ENCODE peak calls at places on chromosomes 16 and 17, in five cellular contexts. One of them, this sample, is unnamed.

GRCh38 chr16:88639231-88640038 is 1.1 kb downstream of the IL17C start:
- ATAC-seq in IMR-90: no peak
- ATAC-seq in body of pancreas: no peak
- ATAC-seq in heart left ventricle: no peak
- ATAC-seq in K562: peak; percentile 44
- ATAC-seq in this sample: peak; percentile 8

GRCh38 chr17:8698142-8699050 is 46.2 kb downstream of the CCDC42 start:
- ATAC-seq in IMR-90: peak; percentile 52
- ATAC-seq in body of pancreas: no peak
- ATAC-seq in heart left ventricle: peak; percentile 29
- ATAC-seq in K562: peak; percentile 47
- ATAC-seq in this sample: peak; percentile 34

GRCh38 chr16:50523710-50524109 is 24.5 kb upstream of the NKD1 start:
- ATAC-seq in IMR-90: no peak
- ATAC-seq in body of pancreas: no peak
- ATAC-seq in heart left ventricle: no peak
- ATAC-seq in K562: no peak
- ATAC-seq in this sample: no peak

GRCh38 chr16:3960049-3960809 is 79.7 kb upstream of the CREBBP start:
- ATAC-seq in IMR-90: peak; percentile 33
- ATAC-seq in body of pancreas: peak; percentile 34
- ATAC-seq in heart left ventricle: no peak
- ATAC-seq in K562: peak; percentile 47
- ATAC-seq in this sample: peak; percentile 17

GRCh38 chr16:4260360-4260759 is 12.5 kb downstream of the TFAP4 start:
- ATAC-seq in IMR-90: no peak
- ATAC-seq in body of pancreas: peak; percentile 93
- ATAC-seq in heart left ventricle: no peak
- ATAC-seq in K562: no peak
- ATAC-seq in this sample: no peak

GRCh38 chr17:79960788-79961522 is 74.7 kb downstream of the TBC1D16 start:
- ATAC-seq in IMR-90: no peak
- ATAC-seq in body of pancreas: no peak
- ATAC-seq in heart left ventricle: no peak
- ATAC-seq in K562: no peak
- ATAC-seq in this sample: no peak

GRCh38 chr17:77163521-77164280 is 22.9 kb downstream of the SEC14L1 start:
- ATAC-seq in IMR-90: no peak
- ATAC-seq in body of pancreas: no peak
- ATAC-seq in heart left ventricle: no peak
- ATAC-seq in K562: peak; percentile 15
- ATAC-seq in this sample: no peak

GRCh38 chr16:11168386-11169065 is 87.5 kb downstream of the SOCS1 start:
- ATAC-seq in IMR-90: peak; percentile 33
- ATAC-seq in body of pancreas: no peak
- ATAC-seq in heart left ventricle: peak; percentile 32
- ATAC-seq in K562: no peak
- ATAC-seq in this sample: peak; percentile 13

GRCh38 chr16:89341697-89342694 is 124.5 kb downstream of the ZNF778 start:
- ATAC-seq in IMR-90: no peak
- ATAC-seq in body of pancreas: no peak
- ATAC-seq in heart left ventricle: no peak
- ATAC-seq in K562: no peak
- ATAC-seq in this sample: no peak

GRCh38 chr17:34562387-34562786 is 17.0 kb upstream of the TMEM132E start:
- ATAC-seq in IMR-90: no peak
- ATAC-seq in body of pancreas: no peak
- ATAC-seq in heart left ventricle: no peak
- ATAC-seq in K562: peak; percentile 70
- ATAC-seq in this sample: no peak

GRCh38 chr16:51434567-51435198 is 283.6 kb upstream of the SALL1 start:
- ATAC-seq in IMR-90: no peak
- ATAC-seq in body of pancreas: no peak
- ATAC-seq in heart left ventricle: no peak
- ATAC-seq in K562: no peak
- ATAC-seq in this sample: no peak

GRCh38 chr16:11494433-11494832 is 92.3 kb downstream of the LITAF start:
- ATAC-seq in IMR-90: no peak
- ATAC-seq in body of pancreas: no peak
- ATAC-seq in heart left ventricle: no peak
- ATAC-seq in K562: no peak
- ATAC-seq in this sample: no peak

GRCh38 chr16:30820952-30821421 is 34.0 kb upstream of the ZNF629 start:
- ATAC-seq in IMR-90: no peak
- ATAC-seq in body of pancreas: no peak
- ATAC-seq in heart left ventricle: no peak
- ATAC-seq in K562: no peak
- ATAC-seq in this sample: no peak

GRCh38 chr16:58455750-58456149 is 44.2 kb upstream of the NDRG4 start:
- ATAC-seq in IMR-90: no peak
- ATAC-seq in body of pancreas: no peak
- ATAC-seq in heart left ventricle: no peak
- ATAC-seq in K562: no peak
- ATAC-seq in this sample: no peak

GRCh38 chr16:88131966-88132365 is 180.7 kb downstream of the BANP start:
- ATAC-seq in IMR-90: no peak
- ATAC-seq in body of pancreas: no peak
- ATAC-seq in heart left ventricle: no peak
- ATAC-seq in K562: no peak
- ATAC-seq in this sample: no peak

GRCh38 chr17:7313028-7313889 is 1.9 kb downstream of the GPS2 start:
- ATAC-seq in IMR-90: no peak
- ATAC-seq in body of pancreas: no peak
- ATAC-seq in heart left ventricle: no peak
- ATAC-seq in K562: peak; percentile 69
- ATAC-seq in this sample: no peak

GRCh38 chr16:68280160-68280559 is 15.8 kb downstream of the SLC7A6 start:
- ATAC-seq in IMR-90: no peak
- ATAC-seq in body of pancreas: no peak
- ATAC-seq in heart left ventricle: no peak
- ATAC-seq in K562: no peak
- ATAC-seq in this sample: no peak

GRCh38 chr16:58102665-58103427 is 26.3 kb downstream of the CFAP20 start:
- ATAC-seq in IMR-90: no peak
- ATAC-seq in body of pancreas: no peak
- ATAC-seq in heart left ventricle: peak; percentile 96
- ATAC-seq in K562: no peak
- ATAC-seq in this sample: no peak

GRCh38 chr16:3538222-3538621 is 37.4 kb downstream of the CLUAP1 start:
- ATAC-seq in IMR-90: no peak
- ATAC-seq in body of pancreas: no peak
- ATAC-seq in heart left ventricle: no peak
- ATAC-seq in K562: no peak
- ATAC-seq in this sample: no peak

GRCh38 chr17:48570325-48571023 is 7.7 kb downstream of the HOXB4 start:
- ATAC-seq in IMR-90: peak; percentile 5
- ATAC-seq in body of pancreas: no peak
- ATAC-seq in heart left ventricle: no peak
- ATAC-seq in K562: peak; percentile 45
- ATAC-seq in this sample: peak; percentile 32

GRCh38 chr17:82804442-82805191 is 35.2 kb downstream of the ZNF750 start:
- ATAC-seq in IMR-90: peak; percentile 49
- ATAC-seq in body of pancreas: peak; percentile 54
- ATAC-seq in heart left ventricle: peak; percentile 88
- ATAC-seq in K562: no peak
- ATAC-seq in this sample: peak; percentile 97

GRCh38 chr17:980406-981291 is 1.1 kb upstream of the NXN start:
- ATAC-seq in IMR-90: peak; percentile 35
- ATAC-seq in body of pancreas: peak; percentile 72
- ATAC-seq in heart left ventricle: peak; percentile 72
- ATAC-seq in K562: peak; percentile 81
- ATAC-seq in this sample: peak; percentile 54

GRCh38 chr17:72590882-72591499 is 470.2 kb downstream of the SOX9 start:
- ATAC-seq in IMR-90: no peak
- ATAC-seq in body of pancreas: no peak
- ATAC-seq in heart left ventricle: no peak
- ATAC-seq in K562: no peak
- ATAC-seq in this sample: no peak

GRCh38 chr17:64155751-64156544 is 26.0 kb upstream of the ERN1 start:
- ATAC-seq in IMR-90: peak; percentile 79
- ATAC-seq in body of pancreas: peak; percentile 84
- ATAC-seq in heart left ventricle: peak; percentile 92
- ATAC-seq in K562: no peak
- ATAC-seq in this sample: peak; percentile 79

GRCh38 chr17:48270896-48271295 is 159.1 kb downstream of the SKAP1 start:
- ATAC-seq in IMR-90: no peak
- ATAC-seq in body of pancreas: no peak
- ATAC-seq in heart left ventricle: peak; percentile 75
- ATAC-seq in K562: no peak
- ATAC-seq in this sample: no peak

GRCh38 chr17:68378202-68379149 is 78.8 kb downstream of the WIPI1 start:
- ATAC-seq in IMR-90: peak; percentile 79
- ATAC-seq in body of pancreas: peak; percentile 89
- ATAC-seq in heart left ventricle: peak; percentile 94
- ATAC-seq in K562: no peak
- ATAC-seq in this sample: peak; percentile 94

GRCh38 chr17:78805301-78805700 is 23.2 kb upstream of the CYTH1 start:
- ATAC-seq in IMR-90: no peak
- ATAC-seq in body of pancreas: peak; percentile 5
- ATAC-seq in heart left ventricle: no peak
- ATAC-seq in K562: no peak
- ATAC-seq in this sample: peak; percentile 50

GRCh38 chr17:39971076-39971603 is 8.3 kb downstream of the GSDMA start:
- ATAC-seq in IMR-90: no peak
- ATAC-seq in body of pancreas: no peak
- ATAC-seq in heart left ventricle: no peak
- ATAC-seq in K562: peak; percentile 70
- ATAC-seq in this sample: no peak

GRCh38 chr17:39974433-39974832 is 6.2 kb upstream of the PSMD3 start:
- ATAC-seq in IMR-90: no peak
- ATAC-seq in body of pancreas: no peak
- ATAC-seq in heart left ventricle: no peak
- ATAC-seq in K562: no peak
- ATAC-seq in this sample: no peak

GRCh38 chr17:39972271-39972670 is 8.3 kb upstream of the PSMD3 start:
- ATAC-seq in IMR-90: peak; percentile 84
- ATAC-seq in body of pancreas: no peak
- ATAC-seq in heart left ventricle: no peak
- ATAC-seq in K562: peak; percentile 77
- ATAC-seq in this sample: peak; percentile 46

GRCh38 chr17:39975801-39976200 is 4.8 kb upstream of the PSMD3 start:
- ATAC-seq in IMR-90: no peak
- ATAC-seq in body of pancreas: no peak
- ATAC-seq in heart left ventricle: no peak
- ATAC-seq in K562: no peak
- ATAC-seq in this sample: no peak

GRCh38 chr17:39973496-39973895 is 7.1 kb upstream of the PSMD3 start:
- ATAC-seq in IMR-90: no peak
- ATAC-seq in body of pancreas: no peak
- ATAC-seq in heart left ventricle: no peak
- ATAC-seq in K562: no peak
- ATAC-seq in this sample: no peak
- TF ChIP-seq CTCF in IMR-90: no peak
- TF ChIP-seq CTCF in body of pancreas: no peak
- TF ChIP-seq CTCF in heart left ventricle: no peak
- TF ChIP-seq CTCF in K562: no peak
- TF ChIP-seq CTCF in this sample: no peak

GRCh38 chr17:40316571-40317344 is 7.8 kb downstream of the RARA start:
- ATAC-seq in IMR-90: peak; percentile 17
- ATAC-seq in body of pancreas: peak; percentile 43
- ATAC-seq in heart left ventricle: no peak
- ATAC-seq in K562: no peak
- ATAC-seq in this sample: peak; percentile 45
- H3K4me1 ChIP-seq in IMR-90: peaks cover 68% of the 10 kb centered on the region
- H3K4me1 ChIP-seq in body of pancreas: peaks cover 92% of the 10 kb centered on the region
- H3K4me1 ChIP-seq in heart left ventricle: peaks cover 83% of the 10 kb centered on the region
- H3K4me1 ChIP-seq in K562: peaks cover 46% of the 10 kb centered on the region
- H3K4me1 ChIP-seq in this sample: peaks cover 8% of the 10 kb centered on the region

DNA sequence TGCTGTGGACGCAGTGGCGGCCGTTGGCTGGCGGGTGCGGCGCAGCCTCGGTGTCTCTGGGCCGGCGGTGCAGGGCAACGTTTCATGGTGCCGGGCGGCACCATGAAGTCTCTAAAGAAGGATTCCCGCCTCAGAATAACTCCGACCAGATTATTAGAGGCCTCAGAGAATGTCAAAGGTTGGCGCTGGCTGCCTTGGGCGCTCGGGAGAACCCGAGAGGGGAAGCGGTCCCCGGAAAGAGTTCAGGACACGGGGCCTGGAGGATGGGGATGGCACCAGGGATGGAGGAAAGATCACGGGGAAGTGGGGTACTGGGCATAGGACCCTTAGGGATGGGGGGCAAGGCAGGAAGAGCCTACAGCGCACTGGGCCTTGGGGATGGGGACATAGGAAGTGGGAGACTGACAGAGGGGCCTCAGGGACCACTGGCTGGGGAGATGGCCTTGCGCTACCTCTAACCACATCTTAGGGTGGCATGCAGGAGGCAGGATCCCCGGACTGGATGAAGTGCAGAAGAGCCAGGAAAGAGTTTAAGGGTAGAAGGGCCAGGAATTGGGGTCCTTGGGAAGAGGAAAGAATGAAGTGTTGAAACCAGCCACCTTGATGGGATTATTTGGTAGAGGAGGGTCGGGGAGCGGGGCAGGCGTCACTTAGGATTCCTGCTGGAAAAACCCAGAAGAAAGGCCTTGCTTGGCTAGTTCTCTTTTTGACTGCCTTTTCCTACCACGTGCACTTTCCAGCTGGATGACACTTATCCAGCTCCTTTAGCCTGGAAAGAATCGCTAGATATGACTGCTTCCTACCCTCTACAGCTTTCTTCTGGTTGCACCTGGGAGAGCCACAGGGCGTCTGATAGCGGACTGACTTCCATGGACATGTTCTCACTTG is 578 bp downstream of the MYCBPAP start:
- ATAC-seq in IMR-90: no peak
- ATAC-seq in body of pancreas: no peak
- ATAC-seq in heart left ventricle: no peak
- ATAC-seq in K562: no peak
- ATAC-seq in this sample: peak; percentile 8
- TF ChIP-seq POLR2A in IMR-90: no peak
- TF ChIP-seq POLR2A in body of pancreas: no peak
- TF ChIP-seq POLR2A in heart left ventricle: peak; percentile 35
- TF ChIP-seq POLR2A in K562: no peak
- TF ChIP-seq POLR2A in this sample: no peak

DNA sequence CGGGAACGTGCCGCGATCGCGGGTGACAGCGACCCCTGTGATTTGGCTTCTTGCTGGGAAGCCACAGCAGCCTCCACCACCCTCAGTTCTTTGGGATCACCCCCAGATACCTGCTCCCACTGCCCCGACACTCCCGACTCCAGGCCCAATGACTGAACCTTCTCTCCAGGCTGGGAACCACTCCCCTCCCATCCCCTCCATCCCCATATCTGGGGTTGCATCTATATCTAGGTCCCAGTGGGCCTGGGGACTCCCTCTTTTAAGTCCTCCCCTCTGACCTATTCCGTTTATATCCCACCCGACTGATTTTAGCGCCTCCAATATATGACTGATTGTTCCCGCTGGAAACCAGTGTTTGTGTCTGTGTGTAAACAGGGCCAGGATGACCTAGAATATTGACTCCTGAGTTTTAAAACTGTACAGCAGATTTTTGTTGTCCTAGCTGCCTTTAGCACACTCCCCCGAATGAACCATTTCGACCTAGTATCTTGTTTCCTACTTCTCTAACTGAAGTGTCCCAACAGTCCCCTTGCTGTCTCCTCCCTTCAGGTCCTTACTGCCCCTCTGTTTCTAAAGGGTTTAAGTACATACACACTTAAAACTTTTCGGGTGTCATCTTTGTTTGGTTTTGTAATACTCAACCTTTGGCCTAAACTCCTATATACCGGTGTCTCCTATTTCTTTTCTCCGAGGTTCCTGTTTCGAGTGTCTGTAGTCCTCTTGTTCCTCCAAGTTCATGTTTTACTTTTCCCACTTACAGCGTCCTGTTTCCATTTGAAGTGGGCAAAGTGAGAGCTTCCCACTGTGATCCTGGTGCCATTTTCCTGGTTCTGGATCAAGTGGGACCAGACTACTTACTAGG is 831 bp downstream of the PSMD3 start:
- ATAC-seq in IMR-90: no peak
- ATAC-seq in body of pancreas: no peak
- ATAC-seq in heart left ventricle: no peak
- ATAC-seq in K562: peak; percentile 4
- ATAC-seq in this sample: no peak
- TF ChIP-seq CTCF in IMR-90: peak; percentile 8
- TF ChIP-seq CTCF in body of pancreas: no peak
- TF ChIP-seq CTCF in heart left ventricle: no peak
- TF ChIP-seq CTCF in K562: no peak
- TF ChIP-seq CTCF in this sample: no peak

This sample was measured in gastroesophageal sphincter.